ENCODE peak calls at places on chromosome 5, in six cellular contexts. One of them, this sample, is unnamed.

GRCh38 chr5:160357861-160358411 is 12.5 kb downstream of the C1QTNF2 start:
- DNase-seq in HL-60: no peak
- DNase-seq in keratinocyte: no peak
- DNase-seq in IMR-90: no peak
- DNase-seq in bronchial epithelial cell: no peak
- DNase-seq in foreskin fibroblast: no peak
- DNase-seq in this sample: no peak

GRCh38 chr5:4551034-4551433 is 589.1 kb upstream of the ADAMTS16 start:
- DNase-seq in foreskin fibroblast: no peak
- DNase-seq in IMR-90: no peak
- DNase-seq in HL-60: no peak
- DNase-seq in bronchial epithelial cell: no peak
- DNase-seq in keratinocyte: no peak
- DNase-seq in this sample: no peak

GRCh38 chr5:98128271-98128670 is 645.2 kb upstream of the RGMB start:
- DNase-seq in keratinocyte: no peak
- DNase-seq in IMR-90: no peak
- DNase-seq in HL-60: no peak
- DNase-seq in foreskin fibroblast: no peak
- DNase-seq in bronchial epithelial cell: no peak
- DNase-seq in this sample: no peak

GRCh38 chr5:140113180-140113698 is 670 bp upstream of the PURA start:
- DNase-seq in foreskin fibroblast: no peak
- DNase-seq in bronchial epithelial cell: no peak
- DNase-seq in keratinocyte: no peak
- DNase-seq in IMR-90: no peak
- DNase-seq in HL-60: no peak
- DNase-seq in this sample: no peak

GRCh38 chr5:135747824-135748223 is 86.6 kb upstream of the SLC25A48 start:
- DNase-seq in keratinocyte: no peak
- DNase-seq in HL-60: no peak
- DNase-seq in foreskin fibroblast: no peak
- DNase-seq in bronchial epithelial cell: no peak
- DNase-seq in IMR-90: no peak
- DNase-seq in this sample: no peak

GRCh38 chr5:88388476-88389170 is 120.0 kb upstream of the TMEM161B start:
- DNase-seq in keratinocyte: no peak
- DNase-seq in IMR-90: no peak
- DNase-seq in bronchial epithelial cell: no peak
- DNase-seq in HL-60: no peak
- DNase-seq in foreskin fibroblast: no peak
- DNase-seq in this sample: no peak

GRCh38 chr5:174371600-174372094 is 326.1 kb downstream of the NSG2 start:
- DNase-seq in IMR-90: no peak
- DNase-seq in HL-60: no peak
- DNase-seq in foreskin fibroblast: no peak
- DNase-seq in bronchial epithelial cell: no peak
- DNase-seq in keratinocyte: no peak
- DNase-seq in this sample: no peak

GRCh38 chr5:24598926-24599325 is 45.9 kb downstream of the CDH10 start:
- DNase-seq in bronchial epithelial cell: no peak
- DNase-seq in foreskin fibroblast: no peak
- DNase-seq in HL-60: no peak
- DNase-seq in keratinocyte: no peak
- DNase-seq in IMR-90: no peak
- DNase-seq in this sample: no peak

GRCh38 chr5:112576298-112576925 is 157.3 kb upstream of the EPB41L4A start:
- DNase-seq in HL-60: no peak
- DNase-seq in keratinocyte: no peak
- DNase-seq in IMR-90: no peak
- DNase-seq in bronchial epithelial cell: no peak
- DNase-seq in foreskin fibroblast: no peak
- DNase-seq in this sample: no peak

GRCh38 chr5:59829389-59829788 is 64.1 kb downstream of the PDE4D start:
- DNase-seq in foreskin fibroblast: peak
- DNase-seq in bronchial epithelial cell: no peak
- DNase-seq in HL-60: no peak
- DNase-seq in IMR-90: peak
- DNase-seq in keratinocyte: no peak
- DNase-seq in this sample: peak

GRCh38 chr5:179121667-179122111 is 61.5 kb downstream of the ZNF354C start:
- DNase-seq in bronchial epithelial cell: no peak
- DNase-seq in keratinocyte: no peak
- DNase-seq in IMR-90: no peak
- DNase-seq in foreskin fibroblast: no peak
- DNase-seq in HL-60: no peak
- DNase-seq in this sample: no peak

GRCh38 chr5:132388244-132389050 is 18.9 kb downstream of the SLC22A5 start:
- DNase-seq in IMR-90: peak
- DNase-seq in foreskin fibroblast: peak
- DNase-seq in keratinocyte: no peak
- DNase-seq in HL-60: no peak
- DNase-seq in bronchial epithelial cell: no peak
- DNase-seq in this sample: no peak

GRCh38 chr5:95861221-95861857 is 38.8 kb upstream of the GLRX start:
- DNase-seq in HL-60: peak
- DNase-seq in IMR-90: peak
- DNase-seq in bronchial epithelial cell: peak
- DNase-seq in keratinocyte: no peak
- DNase-seq in foreskin fibroblast: peak
- DNase-seq in this sample: peak

GRCh38 chr5:1310118-1310517 is 15.2 kb upstream of the TERT start:
- DNase-seq in HL-60: no peak
- DNase-seq in bronchial epithelial cell: no peak
- DNase-seq in keratinocyte: no peak
- DNase-seq in foreskin fibroblast: no peak
- DNase-seq in IMR-90: no peak
- DNase-seq in this sample: no peak

GRCh38 chr5:1325870-1326546 is 18.9 kb downstream of the CLPTM1L start:
- DNase-seq in foreskin fibroblast: peak
- DNase-seq in bronchial epithelial cell: no peak
- DNase-seq in IMR-90: no peak
- DNase-seq in HL-60: no peak
- DNase-seq in keratinocyte: peak
- DNase-seq in this sample: no peak

GRCh38 chr5:118558871-118559270 is 429.5 kb downstream of the DTWD2 start:
- DNase-seq in keratinocyte: no peak
- DNase-seq in HL-60: no peak
- DNase-seq in bronchial epithelial cell: peak
- DNase-seq in foreskin fibroblast: no peak
- DNase-seq in IMR-90: no peak
- DNase-seq in this sample: no peak

GRCh38 chr5:54186912-54187445 is 123.4 kb downstream of the ARL15 start:
- DNase-seq in bronchial epithelial cell: no peak
- DNase-seq in IMR-90: no peak
- DNase-seq in HL-60: no peak
- DNase-seq in foreskin fibroblast: no peak
- DNase-seq in keratinocyte: no peak
- DNase-seq in this sample: no peak

GRCh38 chr5:142020122-142020659 is 7.4 kb upstream of the GNPDA1 start:
- DNase-seq in HL-60: no peak
- DNase-seq in keratinocyte: no peak
- DNase-seq in foreskin fibroblast: no peak
- DNase-seq in bronchial epithelial cell: no peak
- DNase-seq in IMR-90: no peak
- DNase-seq in this sample: no peak

GRCh38 chr5:9265391-9266287 is 280.2 kb downstream of the SEMA5A start:
- DNase-seq in HL-60: no peak
- DNase-seq in foreskin fibroblast: peak
- DNase-seq in bronchial epithelial cell: peak
- DNase-seq in IMR-90: peak
- DNase-seq in keratinocyte: peak
- DNase-seq in this sample: peak

GRCh38 chr5:72557576-72558336 is 50.5 kb upstream of the ZNF366 start:
- DNase-seq in foreskin fibroblast: no peak
- DNase-seq in keratinocyte: no peak
- DNase-seq in bronchial epithelial cell: no peak
- DNase-seq in HL-60: no peak
- DNase-seq in IMR-90: no peak
- DNase-seq in this sample: no peak

GRCh38 chr5:72557147-72557501 is 49.9 kb upstream of the ZNF366 start:
- DNase-seq in foreskin fibroblast: no peak
- DNase-seq in bronchial epithelial cell: no peak
- DNase-seq in HL-60: no peak
- DNase-seq in keratinocyte: no peak
- DNase-seq in IMR-90: no peak
- DNase-seq in this sample: no peak

GRCh38 chr5:72555871-72556270 is 48.7 kb upstream of the ZNF366 start:
- DNase-seq in keratinocyte: no peak
- DNase-seq in bronchial epithelial cell: no peak
- DNase-seq in IMR-90: no peak
- DNase-seq in foreskin fibroblast: no peak
- DNase-seq in HL-60: no peak
- DNase-seq in this sample: no peak

GRCh38 chr5:72554897-72555296 is 47.7 kb upstream of the ZNF366 start:
- DNase-seq in IMR-90: no peak
- DNase-seq in HL-60: no peak
- DNase-seq in foreskin fibroblast: no peak
- DNase-seq in keratinocyte: no peak
- DNase-seq in bronchial epithelial cell: no peak
- DNase-seq in this sample: no peak

DNA sequence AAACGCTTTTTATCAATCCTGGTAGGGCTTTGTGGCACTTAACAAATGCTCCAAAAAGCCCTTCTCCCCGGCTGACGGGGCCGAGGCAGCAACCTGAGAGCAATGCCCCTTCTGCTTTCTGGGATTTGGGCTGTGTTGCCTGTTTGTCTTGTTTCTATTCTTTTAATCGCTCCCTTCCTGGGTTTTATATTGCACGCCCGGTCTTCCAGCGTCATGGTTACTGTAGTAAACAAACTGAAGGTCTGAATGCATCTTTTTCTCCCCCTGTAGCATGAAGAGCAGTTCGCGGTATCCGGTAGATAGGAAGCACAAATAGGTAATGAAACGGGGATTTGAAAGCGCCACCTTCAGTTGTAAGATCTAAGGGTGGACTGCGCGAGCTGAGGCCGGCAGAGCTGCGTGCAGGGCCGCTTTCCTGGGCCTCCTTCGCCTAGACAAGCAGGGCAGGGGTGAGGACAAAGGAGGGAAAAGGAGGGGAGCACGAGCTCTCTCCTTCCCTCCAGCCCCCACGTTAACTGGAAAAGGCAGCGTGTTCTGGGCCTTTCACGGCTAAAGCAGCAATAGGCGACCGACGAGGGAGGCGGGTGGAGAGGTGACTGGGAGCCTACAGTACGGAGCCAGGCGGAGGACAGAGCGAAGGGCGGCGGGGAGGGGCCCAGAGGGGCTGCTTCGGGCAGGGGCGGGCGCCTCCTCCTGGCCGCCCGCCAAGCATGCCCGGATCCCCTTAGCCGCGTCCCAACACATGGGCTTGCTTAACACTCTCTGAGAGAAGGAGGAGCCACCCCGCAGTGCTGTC is 49.3 kb upstream of the ZNF366 start:
- DNase-seq in foreskin fibroblast: peak
- DNase-seq in IMR-90: peak
- DNase-seq in keratinocyte: no peak
- DNase-seq in bronchial epithelial cell: peak
- DNase-seq in HL-60: peak
- DNase-seq in this sample: no peak
- TF ChIP-seq CTCF in foreskin fibroblast: peak
- TF ChIP-seq CTCF in IMR-90: peak
- TF ChIP-seq CTCF in keratinocyte: peak
- TF ChIP-seq CTCF in bronchial epithelial cell: no peak
- TF ChIP-seq CTCF in HL-60: no peak
- TF ChIP-seq CTCF in this sample: no peak

DNA sequence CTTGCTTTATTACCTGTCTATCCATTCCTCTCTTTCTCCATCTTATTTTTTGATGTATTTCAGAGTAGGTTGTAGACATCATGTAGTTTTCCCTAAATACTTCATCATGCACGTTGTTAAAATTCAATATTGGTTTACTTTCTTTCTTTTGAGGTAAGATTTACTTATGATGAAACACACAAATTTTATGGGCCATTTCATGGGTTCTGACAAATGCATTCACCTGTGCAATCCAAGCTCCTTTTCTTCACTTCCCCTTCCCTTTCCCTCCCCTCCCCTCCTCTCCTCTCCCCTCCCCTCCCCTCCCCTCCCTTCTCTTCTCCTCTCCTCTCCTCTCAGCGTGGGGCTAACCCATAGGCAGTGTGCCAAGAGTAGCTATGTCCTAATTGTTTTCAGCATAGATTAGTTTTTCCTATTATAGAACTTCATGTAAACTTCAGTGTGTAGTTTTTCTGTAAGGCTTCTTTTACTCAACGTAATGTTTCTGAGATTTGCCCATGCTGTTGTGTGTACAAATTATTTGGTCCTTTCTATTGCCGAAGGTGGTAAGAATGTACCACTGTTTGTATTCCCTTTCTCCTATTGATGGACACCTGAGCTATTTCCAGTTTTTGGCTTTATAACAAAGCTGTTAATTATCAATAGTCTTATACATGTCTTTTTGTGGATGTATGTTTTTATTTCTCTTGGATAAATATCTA is 92.9 kb upstream of the CLINT1 start:
- DNase-seq in IMR-90: no peak
- DNase-seq in bronchial epithelial cell: no peak
- DNase-seq in foreskin fibroblast: no peak
- DNase-seq in keratinocyte: no peak
- DNase-seq in HL-60: no peak
- DNase-seq in this sample: no peak
- H3K4me3 ChIP-seq in IMR-90: no peak
- H3K4me3 ChIP-seq in bronchial epithelial cell: no peak
- H3K4me3 ChIP-seq in foreskin fibroblast: no peak
- H3K4me3 ChIP-seq in keratinocyte: no peak
- H3K4me3 ChIP-seq in HL-60: no peak
- H3K4me3 ChIP-seq in this sample: no peak

GRCh38 chr5:10457682-10458574 is 16.2 kb downstream of the ROPN1L start:
- DNase-seq in bronchial epithelial cell: no peak
- DNase-seq in foreskin fibroblast: no peak
- DNase-seq in IMR-90: no peak
- DNase-seq in keratinocyte: no peak
- DNase-seq in HL-60: no peak
- DNase-seq in this sample: no peak
- TF ChIP-seq CTCF in bronchial epithelial cell: no peak
- TF ChIP-seq CTCF in foreskin fibroblast: no peak
- TF ChIP-seq CTCF in IMR-90: peak
- TF ChIP-seq CTCF in keratinocyte: no peak
- TF ChIP-seq CTCF in HL-60: no peak
- TF ChIP-seq CTCF in this sample: peak

DNA sequence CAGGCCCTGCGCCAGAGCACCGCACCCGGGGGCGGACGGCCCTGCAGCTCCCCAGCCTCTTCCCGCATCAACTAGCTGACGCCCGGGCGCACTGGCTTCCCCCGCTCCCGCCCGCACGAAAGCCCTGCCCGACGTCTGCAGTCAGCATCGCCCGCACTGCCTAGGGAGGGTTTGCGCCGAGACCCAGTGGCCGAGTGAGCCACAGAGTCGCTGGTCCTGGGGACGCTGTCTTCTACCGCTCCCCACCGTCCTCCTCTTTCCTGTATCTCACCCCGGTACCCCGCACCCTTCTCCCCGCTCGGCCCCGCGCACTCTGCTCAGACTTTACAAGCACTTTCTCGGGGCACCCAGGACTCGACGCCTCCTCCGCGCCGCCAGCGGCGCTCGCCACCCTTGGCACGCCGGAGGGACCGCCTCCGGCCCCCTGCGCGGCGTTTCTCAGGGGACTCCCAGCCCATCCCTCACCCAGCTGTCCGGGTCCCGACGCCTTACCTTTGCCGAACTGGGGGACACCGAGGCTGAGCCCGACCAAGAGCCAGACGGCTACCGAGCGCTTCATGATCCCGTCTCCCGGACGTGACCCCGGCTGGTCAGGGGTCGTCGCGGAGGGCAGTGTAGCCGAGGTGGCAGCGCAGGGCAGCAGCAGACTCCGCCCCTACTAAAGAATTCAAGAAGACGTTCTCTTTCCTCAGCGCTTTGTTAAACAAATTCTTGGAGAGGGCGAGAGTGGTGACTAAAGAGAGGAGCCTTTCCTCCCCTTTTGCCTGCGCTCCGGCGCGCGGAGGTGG is 670 bp downstream of the EDIL3 start:
- DNase-seq in bronchial epithelial cell: peak
- DNase-seq in HL-60: no peak
- DNase-seq in keratinocyte: no peak
- DNase-seq in foreskin fibroblast: no peak
- DNase-seq in IMR-90: peak
- DNase-seq in this sample: no peak
- H3K4me3 ChIP-seq in bronchial epithelial cell: peak
- H3K4me3 ChIP-seq in HL-60: peak
- H3K4me3 ChIP-seq in keratinocyte: peak
- H3K4me3 ChIP-seq in foreskin fibroblast: peak
- H3K4me3 ChIP-seq in IMR-90: peak
- H3K4me3 ChIP-seq in this sample: peak

This sample was measured in AG04449.